ENCODE peak calls at places on chromosomes 3 and 15, in ten cellular contexts. Z, H, N, E, Y, I, F, W, G and D are unnamed samples.

GRCh38 chr15:80509800-80510199 is 105.6 kb downstream of the ARNT2 start:
- DNase-seq in Z (no peak), H (no peak), N (no peak), E (no peak), Y (no peak), I (no peak), F (no peak), W (no peak), G (no peak), D (no peak)

GRCh38 chr3:5298453-5298852 is 110.9 kb downstream of the EDEM1 start:
- DNase-seq in Z (no peak), H (no peak), N (no peak), E (no peak), Y (no peak), I (no peak), F (no peak), W (no peak), G (no peak), D (no peak)

GRCh38 chr15:72117448-72117697 is 577 bp downstream of the MYO9A start:
- DNase-seq in Z (peak; percentile 57), H (peak; percentile 88), N (peak; percentile 34), E (no peak), Y (peak; percentile 49), I (peak; percentile 65), F (peak; percentile 78), W (peak; percentile 56), G (peak; percentile 77), D (no peak)

GRCh38 chr15:93103823-93104222 is 14.8 kb upstream of the RGMA start:
- DNase-seq in Z (no peak), H (no peak), N (no peak), E (no peak), Y (no peak), I (no peak), F (no peak), W (no peak), G (no peak), D (no peak)

GRCh38 chr15:56038015-56038414 is 44.6 kb upstream of the NEDD4 start:
- DNase-seq in Z (no peak), H (no peak), N (no peak), E (no peak), Y (no peak), I (no peak), F (no peak), W (no peak), G (no peak), D (no peak)

GRCh38 chr3:54691230-54691900 is 236.5 kb downstream of the LRTM1 start:
- DNase-seq in Z (no peak), H (no peak), N (no peak), E (no peak), Y (no peak), I (no peak), F (no peak), W (no peak), G (no peak), D (no peak)

GRCh38 chr3:10289785-10290355 is 2.9 kb downstream of the GHRL start:
- DNase-seq in Z (no peak), H (no peak), N (no peak), E (no peak), Y (no peak), I (no peak), F (no peak), W (no peak), G (no peak), D (no peak)

GRCh38 chr3:57179580-57180410 is 14.6 kb upstream of the IL17RD start:
- DNase-seq in Z (no peak), H (peak; percentile 65), N (no peak), E (no peak), Y (no peak), I (no peak), F (no peak), W (peak; percentile 37), G (no peak), D (no peak)

GRCh38 chr3:87199621-87200020 is 27.5 kb upstream of the CHMP2B start:
- DNase-seq in Z (no peak), H (no peak), N (no peak), E (no peak), Y (no peak), I (no peak), F (no peak), W (no peak), G (no peak), D (no peak)

GRCh38 chr15:74234598-74234875 is 1.6 kb upstream of the CCDC33 start:
- DNase-seq in Z (no peak), H (no peak), N (no peak), E (no peak), Y (no peak), I (no peak), F (no peak), W (no peak), G (no peak), D (no peak)

GRCh38 chr3:177563381-177563780 is 366.1 kb upstream of the TBL1XR1 start:
- DNase-seq in Z (no peak), H (no peak), N (no peak), E (no peak), Y (no peak), I (no peak), F (no peak), W (no peak), G (no peak), D (no peak)

GRCh38 chr15:63065262-63066234 is 23.0 kb downstream of the TPM1 start:
- DNase-seq in Z (no peak), H (no peak), N (no peak), E (no peak), Y (no peak), I (no peak), F (no peak), W (no peak), G (no peak), D (no peak)

GRCh38 chr3:134985841-134986520 is 190.9 kb downstream of the EPHB1 start:
- DNase-seq in Z (no peak), H (no peak), N (no peak), E (no peak), Y (no peak), I (no peak), F (no peak), W (peak; percentile 72), G (no peak), D (no peak)

GRCh38 chr15:74833376-74834107 is 7.1 kb downstream of the CPLX3 start:
- DNase-seq in Z (no peak), H (no peak), N (no peak), E (no peak), Y (no peak), I (no peak), F (no peak), W (peak; percentile 57), G (no peak), D (no peak)

GRCh38 chr15:73918784-73919183 is 7.5 kb upstream of the LOXL1 start:
- DNase-seq in Z (no peak), H (no peak), N (no peak), E (no peak), Y (no peak), I (no peak), F (no peak), W (no peak), G (no peak), D (no peak)

GRCh38 chr3:172606021-172606420 is 82.8 kb upstream of the TNFSF10 start:
- DNase-seq in Z (no peak), H (no peak), N (no peak), E (no peak), Y (no peak), I (no peak), F (no peak), W (no peak), G (no peak), D (no peak)

GRCh38 chr3:55202320-55202719 is 274.5 kb upstream of the LRTM1 start:
- DNase-seq in Z (no peak), H (no peak), N (no peak), E (no peak), Y (no peak), I (no peak), F (no peak), W (no peak), G (peak; percentile 71), D (no peak)

GRCh38 chr3:114899186-114899931 is 247.7 kb downstream of the ZBTB20 start:
- DNase-seq in Z (no peak), H (no peak), N (no peak), E (no peak), Y (no peak), I (no peak), F (no peak), W (peak; percentile 88), G (no peak), D (peak; percentile 49)

GRCh38 chr3:14879161-14879888 is 60.6 kb downstream of the FGD5 start:
- DNase-seq in Z (no peak), H (peak; percentile 74), N (no peak), E (no peak), Y (no peak), I (no peak), F (no peak), W (peak; percentile 6), G (no peak), D (no peak)

GRCh38 chr3:122299872-122300460 is 25.1 kb upstream of the CSTA start:
- DNase-seq in Z (no peak), H (peak; percentile 69), N (no peak), E (no peak), Y (peak; percentile 44), I (no peak), F (peak; percentile 17), W (no peak), G (no peak), D (no peak)

GRCh38 chr15:51094606-51095569 is at the start of gene TNFAIP8L3:
- DNase-seq in Z (no peak), H (peak; percentile 88), N (no peak), E (no peak), Y (no peak), I (no peak), F (peak; percentile 24), W (no peak), G (peak; percentile 57), D (peak; percentile 52)

GRCh38 chr3:120568624-120569023 is 27.5 kb upstream of the NDUFB4 start:
- DNase-seq in Z (no peak), H (no peak), N (no peak), E (no peak), Y (no peak), I (no peak), F (no peak), W (peak; percentile 78), G (no peak), D (no peak)

GRCh38 chr3:136642714-136643113 is 109.5 kb downstream of the STAG1 start:
- DNase-seq in Z (no peak), H (no peak), N (no peak), E (no peak), Y (no peak), I (no peak), F (no peak), W (no peak), G (no peak), D (no peak)

GRCh38 chr15:43930556-43930955 is 103.8 kb downstream of the WDR76 start:
- DNase-seq in Z (no peak), H (no peak), N (no peak), E (no peak), Y (no peak), I (no peak), F (no peak), W (peak; percentile 91), G (no peak), D (no peak)

GRCh38 chr15:64975390-64975789 is 14.3 kb downstream of the SPG21 start:
- DNase-seq in Z (no peak), H (no peak), N (no peak), E (no peak), Y (no peak), I (no peak), F (no peak), W (no peak), G (no peak), D (no peak)

GRCh38 chr15:65646486-65646885 is 24.7 kb downstream of the SLC24A1 start:
- DNase-seq in Z (no peak), H (no peak), N (no peak), E (no peak), Y (no peak), I (no peak), F (no peak), W (no peak), G (peak; percentile 42), D (no peak)

GRCh38 chr3:122271246-122271898 is 53.7 kb upstream of the CSTA start:
- DNase-seq in Z (no peak), H (no peak), N (no peak), E (no peak), Y (no peak), I (no peak), F (no peak), W (no peak), G (no peak), D (no peak)

GRCh38 chr3:147411235-147411607 is 2.1 kb downstream of the ZIC1 start:
- DNase-seq in Z (no peak), H (peak; percentile 53), N (no peak), E (no peak), Y (no peak), I (no peak), F (no peak), W (no peak), G (no peak), D (peak; percentile 55)